ENCODE peak calls at places on chromosome X, in seven cellular contexts. K, P, D, E, M, I and A are unnamed samples.

GRCh38 chrX:370244-370962 is 16.3 kb downstream of the PPP2R3B start:
- DNase-seq in K (no peak), P (peak), D (no peak), E (no peak), M (peak), I (no peak), A (no peak)

GRCh38 chrX:103367502-103367901 is 8.8 kb upstream of the BEX3 start:
- DNase-seq in K (no peak), P (no peak), D (no peak), E (no peak), M (no peak), I (no peak), A (no peak)

GRCh38 chrX:41137589-41137988 is 52.3 kb downstream of the USP9X start:
- DNase-seq in K (no peak), P (no peak), D (no peak), E (no peak), M (no peak), I (no peak), A (no peak)

GRCh38 chrX:15645266-15645665 is 19.3 kb downstream of the CLTRN start:
- DNase-seq in K (no peak), P (no peak), D (no peak), E (no peak), M (peak), I (no peak), A (no peak)

GRCh38 chrX:119411959-119412358 is 12.8 kb downstream of the SLC25A43 start:
- DNase-seq in K (no peak), P (no peak), D (no peak), E (no peak), M (no peak), I (no peak), A (no peak)

GRCh38 chrX:149877636-149878035 is 3.3 kb upstream of the MAGEA8 start:
- DNase-seq in K (no peak), P (no peak), D (no peak), E (no peak), M (no peak), I (no peak), A (no peak)

GRCh38 chrX:40778861-40779575 is 43.7 kb upstream of the MED14 start:
- DNase-seq in K (no peak), P (no peak), D (no peak), E (no peak), M (no peak), I (no peak), A (no peak)

GRCh38 chrX:41118156-41118555 is 32.9 kb downstream of the USP9X start:
- DNase-seq in K (no peak), P (no peak), D (no peak), E (peak), M (no peak), I (no peak), A (no peak)

GRCh38 chrX:40773809-40774208 is 38.5 kb upstream of the MED14 start:
- DNase-seq in K (no peak), P (no peak), D (no peak), E (no peak), M (no peak), I (no peak), A (no peak)

GRCh38 chrX:135688137-135688536 is 25.3 kb upstream of the CT45A1 start:
- DNase-seq in K (no peak), P (no peak), D (no peak), E (peak), M (no peak), I (no peak), A (no peak)

GRCh38 chrX:132491191-132491590 is 2.4 kb upstream of the MBNL3 start:
- DNase-seq in K (no peak), P (no peak), D (no peak), E (no peak), M (no peak), I (peak), A (no peak)

GRCh38 chrX:140064993-140065392 is 99.7 kb upstream of the CXorf66 start:
- DNase-seq in K (no peak), P (no peak), D (no peak), E (no peak), M (no peak), I (no peak), A (no peak)

GRCh38 chrX:23901805-23902204 is 5.9 kb downstream of the APOO start:
- DNase-seq in K (no peak), P (peak), D (no peak), E (peak), M (peak), I (peak), A (no peak)

GRCh38 chrX:17744896-17745523 is 7.7 kb downstream of the SCML1 start:
- DNase-seq in K (no peak), P (no peak), D (no peak), E (no peak), M (no peak), I (no peak), A (no peak)

GRCh38 chrX:100802843-100803242 is 17.3 kb upstream of the CSTF2 start:
- DNase-seq in K (no peak), P (no peak), D (no peak), E (no peak), M (no peak), I (no peak), A (no peak)

GRCh38 chrX:40012800-40013682 is 84.7 kb downstream of the BCOR start:
- DNase-seq in K (no peak), P (peak), D (no peak), E (peak), M (peak), I (peak), A (no peak)

GRCh38 chrX:81174286-81174685 is 27.4 kb downstream of the HMGN5 start:
- DNase-seq in K (no peak), P (no peak), D (no peak), E (no peak), M (peak), I (no peak), A (no peak)

GRCh38 chrX:105969487-105969886 is 69.0 kb downstream of the SERPINA7 start:
- DNase-seq in K (no peak), P (no peak), D (no peak), E (no peak), M (no peak), I (no peak), A (no peak)

GRCh38 chrX:39299615-39300014 is 498.4 kb downstream of the MID1IP1 start:
- DNase-seq in K (no peak), P (no peak), D (no peak), E (no peak), M (no peak), I (no peak), A (no peak)

GRCh38 chrX:29478336-29479069 is 736.9 kb upstream of the MAGEB2 start:
- DNase-seq in K (no peak), P (peak), D (no peak), E (no peak), M (peak), I (peak), A (no peak)

GRCh38 chrX:4240541-4241194 is 527.2 kb upstream of the PRKX start:
- DNase-seq in K (no peak), P (no peak), D (no peak), E (no peak), M (no peak), I (peak), A (no peak)

GRCh38 chrX:107301253-107301652 is 94.8 kb downstream of the DNAAF6 start:
- DNase-seq in K (no peak), P (no peak), D (no peak), E (no peak), M (no peak), I (no peak), A (no peak)

GRCh38 chrX:156003486-156004185 is 6.1 kb downstream of the IL9R start:
- DNase-seq in K (no peak), P (no peak), D (no peak), E (no peak), M (peak), I (no peak), A (no peak)

GRCh38 chrX:81308086-81308852 is 106.4 kb downstream of the SH3BGRL start:
- DNase-seq in K (no peak), P (no peak), D (no peak), E (no peak), M (no peak), I (no peak), A (no peak)

GRCh38 chrX:370963-371745 is 15.6 kb downstream of the PPP2R3B start:
- DNase-seq in K (no peak), P (peak), D (no peak), E (no peak), M (peak), I (no peak), A (no peak)

GRCh38 chrX:20067709-20068315 is 48.9 kb downstream of the MAP7D2 start:
- DNase-seq in K (no peak), P (no peak), D (peak), E (no peak), M (no peak), I (no peak), A (peak)

GRCh38 chrX:84907324-84907946 is 96.2 kb upstream of the APOOL start:
- DNase-seq in K (no peak), P (no peak), D (no peak), E (no peak), M (no peak), I (no peak), A (no peak)

GRCh38 chrX:153576961-153577360 is 22.0 kb downstream of the CCNQ start:
- DNase-seq in K (no peak), P (no peak), D (no peak), E (no peak), M (no peak), I (no peak), A (no peak)

GRCh38 chrX:115330498-115331138 is 41.1 kb downstream of the LUZP4 start:
- DNase-seq in K (no peak), P (peak), D (no peak), E (peak), M (peak), I (no peak), A (no peak)

GRCh38 chrX:118839334-118839958 is 15.8 kb downstream of the ZCCHC12 start:
- DNase-seq in K (no peak), P (peak), D (no peak), E (peak), M (peak), I (peak), A (no peak)